ENCODE peak calls at places on chromosomes 7 and 10, in four cellular contexts. H is K562, W is HepG2, E is H1. M is an unnamed sample.

GRCh38 chr10:118522791-118523498 is 72.5 kb downstream of the PRLHR start:
- DNase-seq in H (no peak), W (no peak), E (no peak), M (no peak)

GRCh38 chr7:80134105-80134535 is 511 bp upstream of the GNAI1 start:
- DNase-seq in H (no peak), W (no peak), E (no peak), M (peak; percentile 64)

GRCh38 chr10:35025916-35026315 is 64.2 kb downstream of the CUL2 start:
- DNase-seq in H (no peak), W (no peak), E (no peak), M (no peak)

GRCh38 chr7:134845461-134845860 is 66.0 kb downstream of the CALD1 start:
- DNase-seq in H (peak; percentile 21), W (peak; percentile 74), E (no peak), M (no peak)

GRCh38 chr10:100776671-100777070 is 31.3 kb downstream of the PAX2 start:
- DNase-seq in H (no peak), W (no peak), E (no peak), M (no peak)

GRCh38 chr10:78937800-78938694 is 130.7 kb upstream of the ZMIZ1 start:
- DNase-seq in H (peak; percentile 80), W (peak; percentile 61), E (no peak), M (peak; percentile 83)

GRCh38 chr7:117673839-117674238 is 194.0 kb downstream of the CFTR start:
- DNase-seq in H (no peak), W (peak; percentile 7), E (no peak), M (peak; percentile 56)

GRCh38 chr10:13048762-13049161 is 47.2 kb upstream of the CCDC3 start:
- DNase-seq in H (no peak), W (no peak), E (no peak), M (no peak)

DNA sequence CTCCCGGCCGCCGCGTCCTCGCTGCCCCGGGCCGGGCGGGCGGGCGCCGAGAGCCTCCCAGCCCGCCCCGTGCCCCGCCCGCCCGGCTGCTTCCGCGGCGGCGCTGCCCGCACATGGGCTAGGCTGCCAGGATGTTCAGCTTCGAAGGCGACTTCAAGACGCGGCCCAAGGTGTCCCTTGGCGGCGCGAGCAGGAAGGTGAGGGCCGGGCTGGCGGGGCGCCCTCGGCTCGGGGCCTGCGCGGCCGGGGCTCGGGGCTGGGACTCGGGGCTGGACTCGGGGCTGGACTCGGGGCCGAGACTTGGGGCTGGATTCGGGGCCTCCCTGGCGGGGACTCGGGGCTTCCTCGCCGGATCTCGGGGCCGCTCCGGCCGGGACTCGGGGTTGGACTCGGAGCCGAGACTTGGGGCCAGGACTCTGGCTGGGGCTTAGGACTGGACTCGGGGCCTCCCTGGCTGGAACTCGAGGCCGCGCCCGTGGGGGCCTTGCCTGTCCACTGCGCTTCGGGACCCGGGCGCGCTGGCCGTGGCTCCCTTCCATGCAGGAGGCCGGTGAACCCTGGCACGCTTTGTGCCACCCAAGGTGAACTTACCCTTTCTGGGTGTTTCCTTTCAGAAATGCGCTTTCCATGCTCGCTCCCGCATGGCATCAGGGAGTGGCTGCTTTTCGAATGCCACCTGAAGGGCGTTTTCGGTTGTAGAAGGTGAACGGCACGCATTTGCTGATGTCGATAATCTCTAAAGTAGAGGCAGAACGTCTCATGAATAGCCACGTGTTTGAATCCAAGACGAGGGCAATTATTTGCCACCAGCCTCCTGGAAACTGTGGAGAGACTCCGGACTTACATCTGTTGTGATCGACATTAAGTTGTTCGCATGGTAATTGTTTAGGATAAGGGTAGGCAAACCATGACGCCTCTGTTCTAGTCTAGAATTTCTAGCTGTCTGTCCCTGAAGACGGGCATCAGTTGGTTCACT is 704 bp downstream of the UBE3C start:
- DNase-seq in H (no peak), W (no peak), E (no peak), M (no peak)
- TF ChIP-seq JUN in H (no peak), W (no peak), E (no peak), M (no peak)

DNA sequence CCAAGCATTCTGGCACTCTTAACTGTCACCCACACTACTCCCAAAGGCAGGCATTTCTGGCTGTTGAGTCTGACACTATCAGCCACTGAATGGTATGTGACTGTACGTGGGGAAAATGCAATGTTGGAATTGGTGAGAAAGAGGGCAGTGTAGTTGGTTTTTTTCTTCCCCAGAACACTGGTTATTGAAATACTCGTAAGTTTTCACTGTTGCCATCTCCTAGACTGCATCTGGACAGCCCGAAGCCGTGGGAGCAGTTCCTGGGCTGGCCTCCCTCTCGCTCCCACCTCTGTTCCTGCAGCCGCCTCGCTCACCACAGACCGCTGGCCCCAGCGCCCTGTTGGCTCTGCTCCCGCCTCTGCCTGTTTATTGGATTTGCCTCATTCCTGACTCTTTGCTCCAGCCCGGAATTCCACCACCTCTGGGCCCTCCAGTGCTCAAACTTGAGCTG is 5.7 kb downstream of the PLCE1 start:
- DNase-seq in H (no peak), W (no peak), E (no peak), M (no peak)
- H3K27ac ChIP-seq in H (no peak overlapping the region), W (no peak overlapping the region), E (no peak overlapping the region), M (no peak overlapping the region)

DNA sequence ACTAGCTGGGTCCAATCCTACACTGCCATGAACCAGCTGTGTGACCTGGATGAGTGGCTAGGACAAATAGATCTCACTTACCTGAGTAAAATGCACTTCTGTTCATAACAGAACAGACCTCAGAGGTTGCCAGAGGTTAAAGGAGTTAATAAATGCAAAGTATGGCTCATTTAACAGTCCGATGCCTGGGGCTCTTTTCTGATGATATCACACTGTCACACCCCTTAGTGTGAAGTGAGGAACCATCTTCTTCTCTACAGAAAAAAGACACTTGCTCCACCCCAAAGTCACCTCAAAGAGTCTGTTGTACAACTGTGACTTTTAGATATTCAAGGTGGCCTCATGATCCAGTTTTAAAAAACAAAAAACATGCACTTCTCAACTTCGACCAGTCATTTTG is 21.5 kb upstream of the TARP start:
- DNase-seq in H (no peak), W (no peak), E (no peak), M (no peak)
- H4K20me1 ChIP-seq in H (no peaks in the 10 kb centered on the region), W (no peaks in the 10 kb centered on the region), E (no peaks in the 10 kb centered on the region), M (no peaks in the 10 kb centered on the region)

GRCh38 chr7:115122388-115122787 is 200.5 kb downstream of the MDFIC start:
- DNase-seq in H (no peak), W (no peak), E (no peak), M (peak; percentile 33)
- TF ChIP-seq JUN in H (no peak), W (no peak), E (no peak), M (no peak)

GRCh38 chr7:12719141-12719919 is 31.9 kb downstream of the ARL4A start:
- DNase-seq in H (peak; percentile 31), W (no peak), E (no peak), M (peak; percentile 74)
- H3K27ac ChIP-seq in H (peak overlapping the region; percentile 95), W (no peak overlapping the region), E (no peak overlapping the region), M (peak overlapping the region; percentile 84)

DNA sequence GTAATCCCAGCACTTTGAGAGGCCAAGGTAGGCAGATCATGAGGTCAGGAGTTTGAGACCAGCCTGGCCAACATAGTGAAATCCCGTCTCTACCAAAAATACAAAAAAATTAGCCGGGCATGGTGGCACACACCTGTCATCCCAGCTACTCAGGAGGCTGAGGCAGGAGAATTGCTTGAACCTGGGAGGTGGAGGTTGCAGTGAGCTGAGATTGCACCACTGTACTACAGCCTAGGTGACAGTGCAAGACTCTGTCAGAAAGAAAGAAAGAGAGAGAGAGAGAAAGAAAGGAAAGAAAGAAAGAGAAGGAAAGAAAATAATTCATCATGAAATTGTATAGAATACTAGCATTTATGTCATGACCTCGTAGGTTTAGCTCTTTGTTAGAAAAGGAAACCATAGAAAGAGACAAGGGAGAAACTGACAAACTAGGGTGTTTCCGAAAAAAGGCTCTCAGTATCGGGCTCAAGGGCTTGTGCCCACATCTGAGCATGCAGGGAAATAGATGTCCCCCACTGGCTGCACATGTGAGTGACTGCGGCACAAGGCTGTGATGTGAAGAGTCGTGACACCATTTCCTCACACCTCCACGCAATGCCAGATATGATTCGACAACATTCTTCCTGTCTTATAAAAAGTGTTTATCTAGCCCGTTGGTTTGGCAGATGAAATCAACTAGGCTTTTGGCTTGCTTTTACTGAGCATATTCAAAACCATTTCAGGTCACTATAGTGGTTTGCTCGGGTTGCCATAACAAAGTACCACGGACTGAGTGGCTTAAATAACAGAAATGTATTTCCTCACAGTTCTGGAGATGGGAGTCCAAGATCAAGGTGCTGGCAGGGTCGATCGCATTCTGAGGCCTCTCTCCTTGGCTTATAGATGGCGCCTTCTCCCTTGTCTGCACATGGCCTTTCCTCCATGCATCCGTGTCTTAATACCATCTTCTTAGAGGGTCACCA is 2.0 kb downstream of the SRGN start:
- DNase-seq in H (no peak), W (no peak), E (no peak), M (peak; percentile 83)
- H4K20me1 ChIP-seq in H (no peaks in the 10 kb centered on the region), W (no peaks in the 10 kb centered on the region), E (no peaks in the 10 kb centered on the region), M (no peaks in the 10 kb centered on the region)

GRCh38 chr7:50359995-50360925 is 55.7 kb downstream of the IKZF1 start:
- DNase-seq in H (peak; percentile 85), W (no peak), E (no peak), M (no peak)
- TF ChIP-seq JUN in H (no peak), W (no peak), E (no peak), M (no peak)

GRCh38 chr7:149839933-149840332 is 1.8 kb downstream of the ZNF862 start:
- DNase-seq in H (no peak), W (no peak), E (no peak), M (no peak)

GRCh38 chr7:149836434-149836833 is 1.7 kb upstream of the ZNF862 start:
- DNase-seq in H (no peak), W (no peak), E (no peak), M (no peak)

GRCh38 chr7:149838992-149839408 is 825 bp downstream of the ZNF862 start:
- DNase-seq in H (no peak), W (no peak), E (no peak), M (peak; percentile 44)

GRCh38 chr7:149838224-149838991 is at the start of gene ZNF862:
- DNase-seq in H (peak; percentile 100), W (peak; percentile 95), E (peak; percentile 93), M (peak; percentile 98)

GRCh38 chr7:149837620-149838223 is 453 bp upstream of the ZNF862 start:
- DNase-seq in H (no peak), W (no peak), E (no peak), M (no peak)
- H3K27ac ChIP-seq in H (no peak overlapping the region), W (no peak overlapping the region), E (no peak overlapping the region), M (no peak overlapping the region)

GRCh38 chr7:24955313-24955712 is 24.7 kb downstream of the OSBPL3 start:
- DNase-seq in H (no peak), W (no peak), E (no peak), M (no peak)
- H4K20me1 ChIP-seq in H (no peaks in the 10 kb centered on the region), W (no peaks in the 10 kb centered on the region), E (no peaks in the 10 kb centered on the region), M (no peaks in the 10 kb centered on the region)

DNA sequence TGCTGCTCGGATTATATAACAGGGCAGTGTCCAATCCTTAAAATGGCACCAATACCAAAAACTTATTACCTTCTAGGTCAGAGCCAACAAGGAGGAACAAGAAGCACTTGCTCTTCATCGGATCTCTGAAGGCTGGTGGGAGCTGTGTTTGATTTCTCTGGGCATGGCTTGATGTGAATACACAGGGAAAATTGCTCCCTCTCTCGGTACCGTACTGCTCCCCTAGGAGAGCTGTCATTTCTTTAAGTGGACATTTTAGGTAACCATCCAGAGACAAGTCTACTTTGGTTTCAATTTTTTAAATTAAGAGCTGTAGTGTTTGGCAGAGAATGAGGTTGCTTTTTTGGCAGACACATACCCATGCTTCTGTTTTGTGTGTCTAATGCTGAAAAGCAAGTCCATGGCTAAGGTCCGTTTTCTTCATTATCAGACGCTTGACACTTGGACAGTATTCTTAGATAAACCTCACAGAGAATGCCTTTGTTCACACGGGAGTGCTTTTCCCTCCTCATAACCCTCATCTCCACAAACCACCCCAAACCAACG is 61.2 kb upstream of the TRIL start:
- DNase-seq in H (no peak), W (no peak), E (no peak), M (no peak)
- TF ChIP-seq JUN in H (no peak), W (no peak), E (no peak), M (no peak)

M was measured in endothelial cell of umbilical vein.